ENCODE peak calls at places on chromosomes 2 and 18, in eight cellular contexts. T is stomach, F is right cardiac atrium, E is aorta, I is sigmoid colon, U is fibroblast of the aortic adventitia, B is AG04450, W is AG10803. G is an unnamed sample.
A peak's percentile ranks its signal among the peaks of the same experiment; 100 is the strongest.

GRCh38 chr2:37656512-37657423 is 14.7 kb downstream of the CDC42EP3 start:
- DNase-seq in T (no peak), F (no peak), E (no peak), I (no peak), U (no peak), B (no peak), W (no peak), G (peak; percentile 44)

GRCh38 chr2:164523026-164523425 is 98.3 kb downstream of the GRB14 start:
- DNase-seq in T (no peak), F (no peak), E (no peak), I (no peak), U (peak; percentile 18), B (no peak), W (peak; percentile 72), G (no peak)

GRCh38 chr2:112776113-112776512 is 8.2 kb downstream of the IL1A start:
- DNase-seq in T (no peak), F (no peak), E (no peak), I (no peak), U (no peak), B (no peak), W (peak; percentile 19), G (no peak)

GRCh38 chr2:187986392-187987105 is 305.1 kb upstream of the GULP1 start:
- DNase-seq in T (no peak), F (no peak), E (no peak), I (no peak), U (peak; percentile 20), B (no peak), W (no peak), G (peak; percentile 6)

GRCh38 chr2:33216508-33217182 is 259.8 kb upstream of the RASGRP3 start:
- DNase-seq in T (peak; percentile 85), F (peak; percentile 92), E (peak; percentile 79), I (peak; percentile 69), U (peak; percentile 85), B (no peak), W (no peak), G (peak; percentile 47)

GRCh38 chr2:218979846-218980738 is 4.9 kb downstream of the FEV start:
- DNase-seq in T (peak; percentile 89), F (peak; percentile 90), E (peak; percentile 87), I (peak; percentile 83), U (peak; percentile 74), B (no peak), W (peak; percentile 64), G (peak; percentile 84)

GRCh38 chr18:34280653-34281052 is 55.9 kb upstream of the NOL4 start:
- DNase-seq in T (no peak), F (no peak), E (no peak), I (no peak), U (no peak), B (no peak), W (no peak), G (no peak)

GRCh38 chr2:58227171-58227917 is 13.8 kb downstream of the FANCL start:
- DNase-seq in T (no peak), F (no peak), E (no peak), I (peak; percentile 33), U (no peak), B (no peak), W (no peak), G (no peak)

GRCh38 chr2:204898928-204899640 is 353.8 kb downstream of the PARD3B start:
- DNase-seq in T (no peak), F (no peak), E (no peak), I (no peak), U (no peak), B (no peak), W (peak; percentile 41), G (peak; percentile 22)

DNA sequence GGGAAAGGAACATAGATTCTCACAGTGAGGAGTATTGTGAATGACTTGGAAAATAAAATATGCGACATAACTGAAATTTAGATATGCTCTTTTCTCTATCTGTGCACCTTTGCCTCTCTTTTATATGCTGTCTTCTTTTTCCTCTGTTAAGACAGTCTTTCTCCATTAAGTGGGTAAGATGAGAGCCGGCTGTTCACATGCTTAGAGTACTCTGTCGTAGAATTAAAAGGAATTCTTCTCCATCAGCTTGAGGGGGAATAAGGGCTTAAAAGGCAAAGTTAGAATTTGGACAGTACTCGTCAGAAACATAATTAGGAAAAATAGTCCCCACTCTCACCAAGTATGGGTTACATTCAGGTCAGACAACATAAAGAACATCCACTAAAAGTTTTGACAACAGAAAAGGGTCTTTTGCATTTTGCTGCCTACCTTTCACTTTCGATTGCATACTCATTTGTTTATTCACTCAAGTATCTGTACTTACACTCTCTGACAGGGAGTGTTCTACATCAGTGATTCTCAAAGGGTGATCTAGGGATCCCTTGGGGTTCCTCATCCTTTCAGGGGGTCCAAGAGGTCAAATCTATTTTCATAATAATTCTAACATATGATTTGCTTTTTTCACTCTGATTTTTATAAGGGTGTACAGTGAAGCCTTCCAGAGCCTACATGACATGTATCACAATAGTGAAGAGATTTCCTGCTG is 48.0 kb downstream of the ARHGAP15 start:
- DNase-seq in T (no peak), F (no peak), E (no peak), I (no peak), U (no peak), B (no peak), W (no peak), G (peak; percentile 13)
- H3K4me3 ChIP-seq in T (peak overlapping the region; percentile 2), F (peak overlapping the region; percentile 30), E (no peak overlapping the region), I (no peak overlapping the region), U (peak overlapping the region; percentile 31), B (peak overlapping the region; percentile 45), W (peak overlapping the region; percentile 15), G (peak overlapping the region; percentile 46)

DNA sequence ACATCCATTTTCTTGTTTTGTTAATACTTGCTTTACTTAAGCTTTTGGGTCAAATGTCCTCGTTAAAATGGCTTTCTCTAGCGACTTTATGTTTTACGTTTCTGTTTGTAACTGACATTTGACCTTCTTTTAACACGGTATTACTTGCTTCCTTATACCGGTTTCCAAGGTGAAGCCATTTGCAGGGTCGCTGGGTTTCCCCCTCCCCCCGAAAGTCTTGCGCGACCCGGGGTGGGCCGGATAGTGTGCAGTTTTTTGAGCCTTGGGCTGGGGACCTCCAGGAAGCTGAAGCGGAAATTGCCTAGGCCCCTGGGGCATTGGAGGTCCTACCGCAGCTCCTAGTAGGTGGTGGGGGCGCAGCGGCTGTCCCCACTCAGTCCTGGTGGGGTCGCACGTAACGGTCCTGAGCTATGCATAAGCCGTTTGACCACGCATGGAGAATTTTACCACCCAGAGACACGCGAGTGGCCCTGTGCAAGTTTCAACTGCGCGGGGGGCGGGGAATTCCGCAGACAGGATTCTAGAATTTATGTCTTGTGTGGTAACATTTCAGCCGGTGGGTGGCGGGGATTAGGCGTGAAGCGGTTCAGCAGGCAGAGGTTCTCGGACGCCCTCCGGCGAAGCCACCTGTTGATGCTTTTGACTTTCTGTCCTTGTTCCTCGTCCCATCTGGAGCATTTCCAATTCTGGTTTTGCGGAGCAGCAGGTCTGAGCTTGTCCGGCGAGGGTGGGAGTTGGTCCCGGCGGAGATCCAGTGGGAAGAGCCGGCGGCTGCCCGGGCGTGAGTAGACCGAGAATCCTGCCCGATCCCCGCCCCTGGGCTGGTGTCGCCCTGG is 2.4 kb downstream of the CFLAR start:
- DNase-seq in T (peak; percentile 84), F (peak; percentile 95), E (peak; percentile 94), I (peak; percentile 93), U (peak; percentile 81), B (peak; percentile 37), W (peak; percentile 79), G (peak; percentile 86)
- H3K4me3 ChIP-seq in T (peak overlapping the region; percentile 61), F (peak overlapping the region; percentile 77), E (peak overlapping the region; percentile 61), I (peak overlapping the region; percentile 80), U (peak overlapping the region; percentile 80), B (peak overlapping the region; percentile 80), W (peak overlapping the region; percentile 71), G (peak overlapping the region; percentile 79)

GRCh38 chr2:70123051-70123828 is 36.0 kb downstream of the PCBP1 start:
- DNase-seq in T (peak; percentile 66), F (peak; percentile 86), E (peak; percentile 77), I (peak; percentile 85), U (peak; percentile 80), B (no peak), W (peak; percentile 77), G (peak; percentile 60)
- H3K4me3 ChIP-seq in T (no peak overlapping the region), F (no peak overlapping the region), E (no peak overlapping the region), I (no peak overlapping the region), U (no peak overlapping the region), B (peak overlapping the region; percentile 10), W (peak overlapping the region; percentile 65), G (no peak overlapping the region)

GRCh38 chr2:27095745-27096651 is 9.4 kb downstream of the KHK start:
- DNase-seq in T (peak; percentile 64), F (peak; percentile 85), E (peak; percentile 75), I (no peak), U (peak; percentile 64), B (no peak), W (peak; percentile 57), G (peak; percentile 68)
- H3K4me3 ChIP-seq in T (peak overlapping the region; percentile 28), F (peak overlapping the region; percentile 41), E (no peak overlapping the region), I (peak overlapping the region; percentile 6), U (no peak overlapping the region), B (peak overlapping the region; percentile 32), W (peak overlapping the region; percentile 22), G (peak overlapping the region; percentile 26)

GRCh38 chr2:54092940-54093339 is 22.5 kb upstream of the ACYP2 start:
- DNase-seq in T (no peak), F (no peak), E (no peak), I (no peak), U (no peak), B (no peak), W (no peak), G (no peak)
- H3K4me3 ChIP-seq in T (no peak overlapping the region), F (no peak overlapping the region), E (no peak overlapping the region), I (no peak overlapping the region), U (no peak overlapping the region), B (no peak overlapping the region), W (no peak overlapping the region), G (no peak overlapping the region)

GRCh38 chr2:233234996-233235395 is 16.5 kb upstream of the ATG16L1 start:
- DNase-seq in T (no peak), F (no peak), E (no peak), I (no peak), U (no peak), B (no peak), W (no peak), G (no peak)
- H3K4me3 ChIP-seq in T (no peak overlapping the region), F (no peak overlapping the region), E (no peak overlapping the region), I (no peak overlapping the region), U (no peak overlapping the region), B (no peak overlapping the region), W (no peak overlapping the region), G (no peak overlapping the region)

GRCh38 chr2:145961846-145962245 is 1441.9 kb upstream of the ZEB2 start:
- DNase-seq in T (no peak), F (no peak), E (no peak), I (no peak), U (peak; percentile 34), B (no peak), W (no peak), G (peak; percentile 14)
- H3K4me3 ChIP-seq in T (no peak overlapping the region), F (no peak overlapping the region), E (no peak overlapping the region), I (no peak overlapping the region), U (no peak overlapping the region), B (no peak overlapping the region), W (no peak overlapping the region), G (no peak overlapping the region)